ENCODE peak calls at places on chromosome 19, in eight cellular contexts. One of them, this sample, is unnamed.

GRCh38 chr19:56838930-56839664 is 1.4 kb downstream of the PEG3 start:
- DNase-seq in breast epithelium: peak; percentile 99
- DNase-seq in GM12892: no peak
- DNase-seq in H1: no peak
- DNase-seq in K562: no peak
- DNase-seq in suprapubic skin: peak; percentile 98
- DNase-seq in GM23338: no peak
- DNase-seq in stomach: peak; percentile 69
- DNase-seq in this sample: peak; percentile 84

GRCh38 chr19:18905520-18906236 is 9.7 kb upstream of the CERS1 start:
- DNase-seq in breast epithelium: no peak
- DNase-seq in stomach: no peak
- DNase-seq in GM12892: no peak
- DNase-seq in K562: no peak
- DNase-seq in suprapubic skin: peak; percentile 57
- DNase-seq in GM23338: no peak
- DNase-seq in H1: no peak
- DNase-seq in this sample: no peak

GRCh38 chr19:19034204-19034624 is 811 bp downstream of the ARMC6 start:
- DNase-seq in H1: peak; percentile 36
- DNase-seq in K562: peak; percentile 82
- DNase-seq in breast epithelium: no peak
- DNase-seq in suprapubic skin: no peak
- DNase-seq in GM12892: peak; percentile 83
- DNase-seq in GM23338: peak; percentile 87
- DNase-seq in stomach: peak; percentile 49
- DNase-seq in this sample: peak; percentile 78

GRCh38 chr19:2477141-2477710 is 1.3 kb downstream of the GADD45B start:
- DNase-seq in stomach: peak; percentile 68
- DNase-seq in breast epithelium: no peak
- DNase-seq in GM12892: no peak
- DNase-seq in K562: no peak
- DNase-seq in suprapubic skin: no peak
- DNase-seq in GM23338: no peak
- DNase-seq in H1: no peak
- DNase-seq in this sample: peak; percentile 73

GRCh38 chr19:56088454-56089215 is 32.5 kb downstream of the ZNF787 start:
- DNase-seq in H1: no peak
- DNase-seq in K562: no peak
- DNase-seq in GM23338: no peak
- DNase-seq in breast epithelium: no peak
- DNase-seq in suprapubic skin: no peak
- DNase-seq in GM12892: no peak
- DNase-seq in stomach: no peak
- DNase-seq in this sample: no peak

GRCh38 chr19:33273881-33274662 is 28.3 kb downstream of the CEBPA start:
- DNase-seq in GM12892: no peak
- DNase-seq in K562: no peak
- DNase-seq in stomach: peak; percentile 73
- DNase-seq in suprapubic skin: no peak
- DNase-seq in GM23338: no peak
- DNase-seq in breast epithelium: no peak
- DNase-seq in H1: no peak
- DNase-seq in this sample: peak; percentile 79

GRCh38 chr19:55473613-55474012 is 2.8 kb upstream of the ZNF628 start:
- DNase-seq in stomach: no peak
- DNase-seq in suprapubic skin: no peak
- DNase-seq in GM23338: no peak
- DNase-seq in GM12892: no peak
- DNase-seq in breast epithelium: no peak
- DNase-seq in H1: no peak
- DNase-seq in K562: no peak
- DNase-seq in this sample: no peak

GRCh38 chr19:10552596-10553053 is 8.9 kb downstream of the ATG4D start:
- DNase-seq in suprapubic skin: no peak
- DNase-seq in GM12892: no peak
- DNase-seq in GM23338: peak; percentile 82
- DNase-seq in K562: peak; percentile 74
- DNase-seq in breast epithelium: no peak
- DNase-seq in H1: peak; percentile 44
- DNase-seq in stomach: no peak
- DNase-seq in this sample: no peak

GRCh38 chr19:24029941-24030636 is 56.9 kb upstream of the ZNF254 start:
- DNase-seq in breast epithelium: no peak
- DNase-seq in K562: no peak
- DNase-seq in GM23338: peak; percentile 66
- DNase-seq in stomach: no peak
- DNase-seq in H1: no peak
- DNase-seq in GM12892: no peak
- DNase-seq in suprapubic skin: no peak
- DNase-seq in this sample: no peak

GRCh38 chr19:40078377-40078776 is 12.4 kb downstream of the ZNF780A start:
- DNase-seq in breast epithelium: no peak
- DNase-seq in stomach: no peak
- DNase-seq in K562: no peak
- DNase-seq in H1: no peak
- DNase-seq in suprapubic skin: no peak
- DNase-seq in GM23338: no peak
- DNase-seq in GM12892: no peak
- DNase-seq in this sample: no peak

GRCh38 chr19:40716031-40716654 is 543 bp downstream of the COQ8B start:
- DNase-seq in breast epithelium: no peak
- DNase-seq in suprapubic skin: peak; percentile 87
- DNase-seq in stomach: no peak
- DNase-seq in GM12892: no peak
- DNase-seq in GM23338: no peak
- DNase-seq in H1: no peak
- DNase-seq in K562: peak; percentile 54
- DNase-seq in this sample: no peak

GRCh38 chr19:7477758-7478157 is 11.1 kb downstream of the PEX11G start:
- DNase-seq in stomach: no peak
- DNase-seq in K562: no peak
- DNase-seq in breast epithelium: no peak
- DNase-seq in suprapubic skin: no peak
- DNase-seq in GM12892: no peak
- DNase-seq in GM23338: no peak
- DNase-seq in H1: no peak
- DNase-seq in this sample: no peak
- TF ChIP-seq POLR2AphosphoS5 in stomach: no peak
- TF ChIP-seq POLR2AphosphoS5 in K562: no peak
- TF ChIP-seq POLR2AphosphoS5 in breast epithelium: no peak
- TF ChIP-seq POLR2AphosphoS5 in suprapubic skin: no peak
- TF ChIP-seq POLR2AphosphoS5 in GM12892: no peak
- TF ChIP-seq POLR2AphosphoS5 in GM23338: no peak
- TF ChIP-seq POLR2AphosphoS5 in H1: no peak
- TF ChIP-seq POLR2AphosphoS5 in this sample: no peak

DNA sequence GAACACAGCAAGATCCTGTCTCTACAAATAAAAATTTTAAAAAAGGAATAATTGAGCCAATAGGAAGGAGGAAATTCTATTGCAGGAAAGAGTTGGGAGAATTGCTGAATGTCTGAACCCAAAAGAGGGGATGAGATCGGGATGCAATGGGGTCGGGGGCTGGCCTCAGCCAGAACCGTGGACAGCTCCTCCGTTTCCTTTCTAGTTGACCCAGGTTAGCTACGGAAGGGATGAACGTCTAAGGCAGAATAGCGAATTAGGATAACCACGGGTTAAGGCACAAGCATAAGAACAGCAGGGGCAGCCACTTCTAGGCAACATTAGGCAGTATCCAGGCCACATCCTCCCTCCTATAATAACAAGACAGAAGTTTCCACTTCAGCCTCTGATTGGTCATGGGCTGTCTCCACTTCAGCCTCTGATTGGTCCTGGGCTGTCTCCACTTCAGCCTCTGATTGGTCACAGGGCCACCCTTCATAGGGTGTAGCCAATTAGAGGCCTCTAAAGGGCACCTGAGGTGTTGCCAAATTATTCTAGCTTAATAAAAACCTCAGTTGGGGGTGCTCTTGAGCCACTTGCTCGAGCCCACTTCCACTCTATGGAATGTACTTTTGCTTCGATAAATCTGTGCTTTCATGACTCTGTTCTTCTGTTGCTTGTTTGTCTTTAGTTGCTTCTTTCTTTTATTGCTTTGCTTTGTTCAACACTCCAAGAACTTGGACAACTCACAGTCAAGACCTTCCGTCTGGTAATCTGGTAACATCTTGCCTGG is 24.9 kb upstream of the TPM4 start:
- DNase-seq in suprapubic skin: no peak
- DNase-seq in breast epithelium: no peak
- DNase-seq in GM23338: no peak
- DNase-seq in stomach: no peak
- DNase-seq in H1: no peak
- DNase-seq in K562: peak; percentile 48
- DNase-seq in GM12892: no peak
- DNase-seq in this sample: no peak
- TF ChIP-seq POLR2AphosphoS5 in suprapubic skin: no peak
- TF ChIP-seq POLR2AphosphoS5 in breast epithelium: no peak
- TF ChIP-seq POLR2AphosphoS5 in GM23338: no peak
- TF ChIP-seq POLR2AphosphoS5 in stomach: no peak
- TF ChIP-seq POLR2AphosphoS5 in H1: no peak
- TF ChIP-seq POLR2AphosphoS5 in K562: no peak
- TF ChIP-seq POLR2AphosphoS5 in GM12892: no peak
- TF ChIP-seq POLR2AphosphoS5 in this sample: no peak

GRCh38 chr19:4338441-4339350 is at the start of gene STAP2:
- DNase-seq in GM23338: peak; percentile 80
- DNase-seq in H1: no peak
- DNase-seq in stomach: peak; percentile 77
- DNase-seq in GM12892: no peak
- DNase-seq in K562: no peak
- DNase-seq in suprapubic skin: peak; percentile 76
- DNase-seq in breast epithelium: peak; percentile 77
- DNase-seq in this sample: peak; percentile 88
- TF ChIP-seq POLR2AphosphoS5 in GM23338: no peak
- TF ChIP-seq POLR2AphosphoS5 in H1: no peak
- TF ChIP-seq POLR2AphosphoS5 in stomach: no peak
- TF ChIP-seq POLR2AphosphoS5 in GM12892: no peak
- TF ChIP-seq POLR2AphosphoS5 in K562: no peak
- TF ChIP-seq POLR2AphosphoS5 in suprapubic skin: no peak
- TF ChIP-seq POLR2AphosphoS5 in breast epithelium: peak; percentile 34
- TF ChIP-seq POLR2AphosphoS5 in this sample: peak; percentile 69

GRCh38 chr19:17633700-17634099 is 54.5 kb downstream of the UNC13A start:
- DNase-seq in H1: no peak
- DNase-seq in breast epithelium: no peak
- DNase-seq in stomach: no peak
- DNase-seq in K562: no peak
- DNase-seq in suprapubic skin: no peak
- DNase-seq in GM12892: no peak
- DNase-seq in GM23338: no peak
- DNase-seq in this sample: no peak
- TF ChIP-seq POLR2AphosphoS5 in H1: no peak
- TF ChIP-seq POLR2AphosphoS5 in breast epithelium: no peak
- TF ChIP-seq POLR2AphosphoS5 in stomach: no peak
- TF ChIP-seq POLR2AphosphoS5 in K562: no peak
- TF ChIP-seq POLR2AphosphoS5 in suprapubic skin: no peak
- TF ChIP-seq POLR2AphosphoS5 in GM12892: no peak
- TF ChIP-seq POLR2AphosphoS5 in GM23338: no peak
- TF ChIP-seq POLR2AphosphoS5 in this sample: no peak

DNA sequence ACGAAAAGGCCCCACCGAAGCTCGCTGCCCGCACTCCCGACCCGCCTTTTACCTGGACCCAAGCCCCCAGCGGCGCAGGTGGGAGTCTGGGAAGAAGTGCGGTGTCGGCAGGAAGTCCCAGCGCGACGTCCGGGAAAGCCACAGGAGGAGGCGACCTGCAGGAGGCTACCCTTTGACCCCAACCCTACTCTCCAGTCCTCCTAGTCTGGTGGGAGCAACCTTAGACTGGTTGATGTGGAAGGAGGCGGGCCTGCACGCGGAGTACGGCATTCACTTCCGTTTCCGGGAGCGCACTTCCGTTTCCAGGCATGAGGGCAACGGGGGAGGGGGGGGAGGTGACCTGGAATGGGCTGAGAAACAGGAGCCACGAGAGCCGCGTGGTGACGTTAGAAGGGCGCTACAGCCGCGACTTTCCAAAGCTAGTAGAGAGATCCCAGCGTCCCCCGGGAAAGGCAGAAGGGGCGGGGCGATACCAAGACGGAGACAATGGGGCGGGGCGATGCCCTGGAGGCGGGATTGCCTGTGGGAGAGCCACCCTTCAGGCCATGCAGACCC is 28.5 kb downstream of the ZNF266 start:
- DNase-seq in K562: peak; percentile 81
- DNase-seq in stomach: peak; percentile 32
- DNase-seq in suprapubic skin: no peak
- DNase-seq in breast epithelium: peak; percentile 23
- DNase-seq in H1: peak; percentile 19
- DNase-seq in GM23338: peak; percentile 6
- DNase-seq in GM12892: no peak
- DNase-seq in this sample: peak; percentile 26
- TF ChIP-seq POLR2AphosphoS5 in K562: no peak
- TF ChIP-seq POLR2AphosphoS5 in stomach: no peak
- TF ChIP-seq POLR2AphosphoS5 in suprapubic skin: no peak
- TF ChIP-seq POLR2AphosphoS5 in breast epithelium: no peak
- TF ChIP-seq POLR2AphosphoS5 in H1: no peak
- TF ChIP-seq POLR2AphosphoS5 in GM23338: no peak
- TF ChIP-seq POLR2AphosphoS5 in GM12892: no peak
- TF ChIP-seq POLR2AphosphoS5 in this sample: no peak

GRCh38 chr19:1396019-1396767 is 5.1 kb downstream of the GAMT start:
- DNase-seq in GM12892: no peak
- DNase-seq in stomach: no peak
- DNase-seq in H1: no peak
- DNase-seq in suprapubic skin: no peak
- DNase-seq in K562: peak; percentile 47
- DNase-seq in GM23338: no peak
- DNase-seq in breast epithelium: no peak
- DNase-seq in this sample: no peak
- TF ChIP-seq POLR2AphosphoS5 in GM12892: no peak
- TF ChIP-seq POLR2AphosphoS5 in stomach: no peak
- TF ChIP-seq POLR2AphosphoS5 in H1: no peak
- TF ChIP-seq POLR2AphosphoS5 in suprapubic skin: no peak
- TF ChIP-seq POLR2AphosphoS5 in K562: peak; percentile 19
- TF ChIP-seq POLR2AphosphoS5 in GM23338: no peak
- TF ChIP-seq POLR2AphosphoS5 in breast epithelium: no peak
- TF ChIP-seq POLR2AphosphoS5 in this sample: no peak

GRCh38 chr19:1104452-1105216 is 840 bp downstream of the GPX4 start:
- DNase-seq in K562: peak; percentile 81
- DNase-seq in suprapubic skin: peak; percentile 88
- DNase-seq in GM12892: peak; percentile 86
- DNase-seq in GM23338: peak; percentile 87
- DNase-seq in stomach: peak; percentile 69
- DNase-seq in breast epithelium: no peak
- DNase-seq in H1: no peak
- DNase-seq in this sample: peak; percentile 82

GRCh38 chr19:1106841-1107654 is 3.3 kb downstream of the GPX4 start:
- DNase-seq in K562: no peak
- DNase-seq in stomach: peak; percentile 48
- DNase-seq in breast epithelium: no peak
- DNase-seq in GM23338: peak; percentile 62
- DNase-seq in H1: no peak
- DNase-seq in suprapubic skin: no peak
- DNase-seq in GM12892: no peak
- DNase-seq in this sample: peak; percentile 32

GRCh38 chr19:1105217-1105872 is 1.6 kb downstream of the GPX4 start:
- DNase-seq in stomach: no peak
- DNase-seq in suprapubic skin: no peak
- DNase-seq in K562: no peak
- DNase-seq in GM23338: no peak
- DNase-seq in H1: no peak
- DNase-seq in GM12892: no peak
- DNase-seq in breast epithelium: no peak
- DNase-seq in this sample: no peak

GRCh38 chr19:1107655-1108261 is 4.0 kb downstream of the GPX4 start:
- DNase-seq in GM12892: no peak
- DNase-seq in stomach: no peak
- DNase-seq in H1: no peak
- DNase-seq in GM23338: no peak
- DNase-seq in suprapubic skin: no peak
- DNase-seq in breast epithelium: no peak
- DNase-seq in K562: no peak
- DNase-seq in this sample: no peak

GRCh38 chr19:1105873-1106840 is 2.4 kb downstream of the GPX4 start:
- DNase-seq in H1: no peak
- DNase-seq in K562: no peak
- DNase-seq in GM12892: no peak
- DNase-seq in suprapubic skin: no peak
- DNase-seq in stomach: no peak
- DNase-seq in breast epithelium: no peak
- DNase-seq in GM23338: no peak
- DNase-seq in this sample: no peak
- TF ChIP-seq POLR2AphosphoS5 in H1: peak; percentile 40
- TF ChIP-seq POLR2AphosphoS5 in K562: peak; percentile 9
- TF ChIP-seq POLR2AphosphoS5 in GM12892: no peak
- TF ChIP-seq POLR2AphosphoS5 in suprapubic skin: no peak
- TF ChIP-seq POLR2AphosphoS5 in stomach: no peak
- TF ChIP-seq POLR2AphosphoS5 in breast epithelium: no peak
- TF ChIP-seq POLR2AphosphoS5 in GM23338: no peak
- TF ChIP-seq POLR2AphosphoS5 in this sample: no peak